ENCODE peak calls at places on chromosomes 4 and X, in six cellular contexts. One of them, this sample, is unnamed. For H3K4me1, the result is how much of the 10 kb centered on the place peaks cover.

GRCh38 chrX:11462136-11462535 is 168.9 kb downstream of the AMELX start:
- DNase-seq in uterus: no peak
- DNase-seq in heart right ventricle: no peak
- DNase-seq in GM23248: peak
- DNase-seq in kidney: no peak
- DNase-seq in adrenal gland: no peak
- DNase-seq in this sample: no peak

GRCh38 chr4:183658362-183659028 is 490 bp downstream of the RWDD4 start:
- DNase-seq in uterus: peak
- DNase-seq in heart right ventricle: peak
- DNase-seq in GM23248: peak
- DNase-seq in kidney: peak
- DNase-seq in adrenal gland: peak
- DNase-seq in this sample: peak

GRCh38 chrX:13661735-13662536 is 9.0 kb downstream of the TCEANC start:
- DNase-seq in uterus: no peak
- DNase-seq in heart right ventricle: no peak
- DNase-seq in GM23248: peak
- DNase-seq in kidney: no peak
- DNase-seq in adrenal gland: no peak
- DNase-seq in this sample: no peak

GRCh38 chrX:72027914-72028307 is 103.8 kb downstream of the RTL5 start:
- DNase-seq in uterus: no peak
- DNase-seq in heart right ventricle: no peak
- DNase-seq in GM23248: no peak
- DNase-seq in kidney: no peak
- DNase-seq in adrenal gland: no peak
- DNase-seq in this sample: no peak

GRCh38 chr4:88230953-88231835 is 53.2 kb downstream of the PPM1K start:
- DNase-seq in uterus: no peak
- DNase-seq in heart right ventricle: no peak
- DNase-seq in GM23248: peak
- DNase-seq in kidney: no peak
- DNase-seq in adrenal gland: no peak
- DNase-seq in this sample: no peak

GRCh38 chr4:62457356-62457755 is 1257.2 kb downstream of the ADGRL3 start:
- DNase-seq in uterus: no peak
- DNase-seq in heart right ventricle: no peak
- DNase-seq in GM23248: no peak
- DNase-seq in kidney: no peak
- DNase-seq in adrenal gland: no peak
- DNase-seq in this sample: no peak

GRCh38 chr4:76233967-76234678 is 17.4 kb upstream of the FAM47E start:
- DNase-seq in uterus: no peak
- DNase-seq in heart right ventricle: no peak
- DNase-seq in GM23248: no peak
- DNase-seq in kidney: peak
- DNase-seq in adrenal gland: no peak
- DNase-seq in this sample: no peak

GRCh38 chrX:142428916-142429315 is 223.8 kb upstream of the MAGEC2 start:
- DNase-seq in uterus: no peak
- DNase-seq in heart right ventricle: no peak
- DNase-seq in GM23248: no peak
- DNase-seq in kidney: no peak
- DNase-seq in adrenal gland: no peak
- DNase-seq in this sample: no peak

GRCh38 chr4:86011117-86011516 is 348.7 kb downstream of the MAPK10 start:
- DNase-seq in uterus: no peak
- DNase-seq in heart right ventricle: no peak
- DNase-seq in GM23248: peak
- DNase-seq in kidney: no peak
- DNase-seq in adrenal gland: no peak
- DNase-seq in this sample: no peak

GRCh38 chr4:176406736-176407135 is 87.0 kb downstream of the SPCS3 start:
- DNase-seq in uterus: no peak
- DNase-seq in heart right ventricle: no peak
- DNase-seq in GM23248: no peak
- DNase-seq in kidney: no peak
- DNase-seq in adrenal gland: no peak
- DNase-seq in this sample: no peak

GRCh38 chr4:17502764-17503163 is 9.1 kb downstream of the QDPR start:
- DNase-seq in uterus: no peak
- DNase-seq in heart right ventricle: no peak
- DNase-seq in GM23248: no peak
- DNase-seq in kidney: no peak
- DNase-seq in adrenal gland: no peak
- DNase-seq in this sample: no peak

GRCh38 chrX:2311483-2311882 is 189.3 kb downstream of the DHRSX start:
- DNase-seq in uterus: no peak
- DNase-seq in heart right ventricle: no peak
- DNase-seq in GM23248: no peak
- DNase-seq in kidney: no peak
- DNase-seq in adrenal gland: no peak
- DNase-seq in this sample: no peak

GRCh38 chrX:119870626-119871131 is 854 bp downstream of the RNF113A start:
- DNase-seq in uterus: no peak
- DNase-seq in heart right ventricle: no peak
- DNase-seq in GM23248: peak
- DNase-seq in kidney: no peak
- DNase-seq in adrenal gland: peak
- DNase-seq in this sample: no peak

GRCh38 chr4:11342401-11342800 is 86.3 kb downstream of the HS3ST1 start:
- DNase-seq in uterus: no peak
- DNase-seq in heart right ventricle: no peak
- DNase-seq in GM23248: no peak
- DNase-seq in kidney: no peak
- DNase-seq in adrenal gland: no peak
- DNase-seq in this sample: no peak

GRCh38 chrX:97846228-97846627 is 962.5 kb downstream of the RPA4 start:
- DNase-seq in uterus: no peak
- DNase-seq in heart right ventricle: no peak
- DNase-seq in GM23248: no peak
- DNase-seq in kidney: peak
- DNase-seq in adrenal gland: no peak
- DNase-seq in this sample: no peak

GRCh38 chr4:182521006-182521405 is 277.8 kb downstream of the TENM3 start:
- DNase-seq in uterus: no peak
- DNase-seq in heart right ventricle: no peak
- DNase-seq in GM23248: no peak
- DNase-seq in kidney: no peak
- DNase-seq in adrenal gland: no peak
- DNase-seq in this sample: no peak

GRCh38 chr4:26815686-26816085 is 45.0 kb upstream of the STIM2 start:
- DNase-seq in uterus: no peak
- DNase-seq in heart right ventricle: no peak
- DNase-seq in GM23248: no peak
- DNase-seq in kidney: no peak
- DNase-seq in adrenal gland: no peak
- DNase-seq in this sample: no peak

GRCh38 chr4:6019316-6020263 is 1.4 kb upstream of the C4orf50 start:
- DNase-seq in uterus: peak
- DNase-seq in heart right ventricle: no peak
- DNase-seq in GM23248: peak
- DNase-seq in kidney: peak
- DNase-seq in adrenal gland: peak
- DNase-seq in this sample: no peak

GRCh38 chrX:44898411-44899221 is 25.6 kb downstream of the KDM6A start:
- DNase-seq in uterus: no peak
- DNase-seq in heart right ventricle: no peak
- DNase-seq in GM23248: no peak
- DNase-seq in kidney: no peak
- DNase-seq in adrenal gland: no peak
- DNase-seq in this sample: no peak

GRCh38 chr4:71236226-71236625 is 102.6 kb upstream of the SLC4A4 start:
- DNase-seq in uterus: no peak
- DNase-seq in heart right ventricle: no peak
- DNase-seq in GM23248: no peak
- DNase-seq in kidney: no peak
- DNase-seq in adrenal gland: no peak
- DNase-seq in this sample: no peak

GRCh38 chr4:183333983-183334382 is 11.8 kb upstream of the CLDN24 start:
- DNase-seq in uterus: no peak
- DNase-seq in heart right ventricle: no peak
- DNase-seq in GM23248: no peak
- DNase-seq in kidney: no peak
- DNase-seq in adrenal gland: no peak
- DNase-seq in this sample: no peak

GRCh38 chrX:2450681-2451080 is 50.1 kb downstream of the DHRSX start:
- DNase-seq in uterus: no peak
- DNase-seq in heart right ventricle: no peak
- DNase-seq in GM23248: no peak
- DNase-seq in kidney: no peak
- DNase-seq in adrenal gland: no peak
- DNase-seq in this sample: no peak

GRCh38 chrX:5656544-5656943 is 572.1 kb downstream of the NLGN4X start:
- DNase-seq in uterus: no peak
- DNase-seq in heart right ventricle: no peak
- DNase-seq in GM23248: no peak
- DNase-seq in kidney: no peak
- DNase-seq in adrenal gland: no peak
- DNase-seq in this sample: no peak

GRCh38 chr4:66235876-66236275 is 565.6 kb upstream of the EPHA5 start:
- DNase-seq in uterus: no peak
- DNase-seq in heart right ventricle: no peak
- DNase-seq in GM23248: no peak
- DNase-seq in kidney: no peak
- DNase-seq in adrenal gland: no peak
- DNase-seq in this sample: no peak

GRCh38 chrX:73818200-73819116 is 255.5 kb downstream of the CHIC1 start:
- DNase-seq in uterus: no peak
- DNase-seq in heart right ventricle: no peak
- DNase-seq in GM23248: no peak
- DNase-seq in kidney: no peak
- DNase-seq in adrenal gland: no peak
- DNase-seq in this sample: no peak

GRCh38 chr4:57763070-57763469 is 652.9 kb upstream of the IGFBP7 start:
- DNase-seq in uterus: no peak
- DNase-seq in heart right ventricle: no peak
- DNase-seq in GM23248: no peak
- DNase-seq in kidney: no peak
- DNase-seq in adrenal gland: no peak
- DNase-seq in this sample: no peak

GRCh38 chrX:55167124-55167523 is 53.0 kb upstream of the PAGE5 start:
- DNase-seq in uterus: no peak
- DNase-seq in heart right ventricle: no peak
- DNase-seq in GM23248: no peak
- DNase-seq in kidney: no peak
- DNase-seq in adrenal gland: no peak
- DNase-seq in this sample: no peak

GRCh38 chr4:55947912-55948725 is 626 bp upstream of the CEP135 start:
- DNase-seq in uterus: no peak
- DNase-seq in heart right ventricle: no peak
- DNase-seq in GM23248: peak
- DNase-seq in kidney: no peak
- DNase-seq in adrenal gland: no peak
- DNase-seq in this sample: no peak

GRCh38 chrX:46849933-46850332 is 13.1 kb downstream of the RP2 start:
- DNase-seq in uterus: no peak
- DNase-seq in heart right ventricle: no peak
- DNase-seq in GM23248: peak
- DNase-seq in kidney: no peak
- DNase-seq in adrenal gland: no peak
- DNase-seq in this sample: no peak

GRCh38 chrX:129875669-129876068 is 30.3 kb upstream of the UTP14A start:
- DNase-seq in uterus: no peak
- DNase-seq in heart right ventricle: no peak
- DNase-seq in GM23248: peak
- DNase-seq in kidney: no peak
- DNase-seq in adrenal gland: no peak
- DNase-seq in this sample: no peak

DNA sequence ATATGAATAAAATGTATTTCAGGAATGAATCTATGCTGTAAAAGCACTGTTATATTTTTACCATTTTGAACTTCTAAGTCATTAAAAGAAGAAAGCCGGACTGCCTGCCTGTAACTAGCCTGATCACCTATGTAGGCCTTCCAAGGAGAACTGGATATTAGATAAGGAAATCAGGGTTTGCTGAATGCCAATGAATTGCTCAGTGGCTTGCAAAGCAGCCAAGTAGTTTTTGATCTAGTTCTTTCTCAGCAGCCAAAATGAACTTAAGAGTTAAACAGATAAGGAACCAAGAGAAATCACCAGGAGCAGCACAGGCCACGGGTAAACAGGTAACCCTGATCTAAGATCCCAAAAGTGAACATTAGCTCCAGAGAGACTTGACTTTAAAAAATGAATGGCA is 3.3 kb downstream of the ANXA5 start:
- DNase-seq in uterus: no peak
- DNase-seq in heart right ventricle: no peak
- DNase-seq in GM23248: no peak
- DNase-seq in kidney: no peak
- DNase-seq in adrenal gland: no peak
- DNase-seq in this sample: no peak
- H3K4me1 ChIP-seq in uterus: under half
- H3K4me1 ChIP-seq in heart right ventricle: half or more
- H3K4me1 ChIP-seq in GM23248: half or more
- H3K4me1 ChIP-seq in kidney: under half
- H3K4me1 ChIP-seq in adrenal gland: half or more
- H3K4me1 ChIP-seq in this sample: half or more

GRCh38 chrX:153635788-153636668 is 11.0 kb upstream of the DUSP9 start:
- DNase-seq in uterus: no peak
- DNase-seq in heart right ventricle: no peak
- DNase-seq in GM23248: peak
- DNase-seq in kidney: peak
- DNase-seq in adrenal gland: no peak
- DNase-seq in this sample: no peak
- H3K27ac ChIP-seq in uterus: no peak
- H3K27ac ChIP-seq in heart right ventricle: no peak
- H3K27ac ChIP-seq in GM23248: no peak
- H3K27ac ChIP-seq in kidney: no peak
- H3K27ac ChIP-seq in adrenal gland: no peak
- H3K27ac ChIP-seq in this sample: no peak

DNA sequence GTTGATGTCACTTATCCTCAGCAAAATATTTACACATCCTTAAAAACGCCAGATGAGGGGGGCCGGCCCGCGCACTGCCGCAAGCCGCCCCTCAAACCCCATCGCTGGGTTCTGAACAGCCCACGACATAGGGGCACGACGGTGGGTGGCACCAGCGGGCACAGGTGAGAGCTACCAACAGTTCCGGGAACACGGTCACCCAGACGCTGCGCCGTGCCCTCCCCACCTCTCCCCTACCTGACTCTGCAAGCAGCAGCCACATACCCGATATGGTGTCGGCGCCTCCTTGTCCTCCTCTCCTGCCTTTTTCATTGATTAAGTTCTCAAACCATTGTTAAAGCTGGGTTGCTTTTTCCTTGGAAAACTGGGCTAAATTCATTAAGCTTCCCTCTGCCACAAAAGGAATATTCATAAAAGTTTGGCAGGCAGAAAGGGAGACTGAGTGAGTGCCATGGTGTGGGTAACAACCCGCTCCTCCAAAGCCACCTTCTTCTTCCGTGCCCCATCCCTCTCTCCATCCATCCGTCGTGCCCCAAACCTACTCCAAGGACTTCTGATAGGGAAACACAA is 1.4 kb downstream of the RAI2 start:
- DNase-seq in uterus: no peak
- DNase-seq in heart right ventricle: no peak
- DNase-seq in GM23248: no peak
- DNase-seq in kidney: peak
- DNase-seq in adrenal gland: no peak
- DNase-seq in this sample: no peak
- H3K4me3 ChIP-seq in uterus: peak
- H3K4me3 ChIP-seq in heart right ventricle: peak
- H3K4me3 ChIP-seq in GM23248: no peak
- H3K4me3 ChIP-seq in kidney: peak
- H3K4me3 ChIP-seq in adrenal gland: peak
- H3K4me3 ChIP-seq in this sample: peak

GRCh38 chrX:111265506-111265905 is 4.8 kb downstream of the CAPN6 start:
- DNase-seq in uterus: no peak
- DNase-seq in heart right ventricle: no peak
- DNase-seq in GM23248: no peak
- DNase-seq in kidney: no peak
- DNase-seq in adrenal gland: no peak
- DNase-seq in this sample: no peak
- H3K4me1 ChIP-seq in uterus: under half
- H3K4me1 ChIP-seq in heart right ventricle: under half
- H3K4me1 ChIP-seq in GM23248: under half
- H3K4me1 ChIP-seq in kidney: under half
- H3K4me1 ChIP-seq in adrenal gland: under half
- H3K4me1 ChIP-seq in this sample: under half